ENCODE peak calls at places on chromosomes 3 and 15, in six cellular contexts. One of them, this sample, is unnamed. For H3K36me3 and H3K27me3, the result is how much of the 10 kb centered on the place peaks cover.

GRCh38 chr3:43531835-43532234 is 90.0 kb downstream of the ANO10 start:
- DNase-seq in spleen: no peak
- DNase-seq in mesendoderm: no peak
- DNase-seq in stomach: no peak
- DNase-seq in brain microvascular endothelial cell: peak
- DNase-seq in NT2/D1: no peak
- DNase-seq in this sample: no peak

GRCh38 chr15:89469331-89470107 is 26.9 kb downstream of the RHCG start:
- DNase-seq in spleen: no peak
- DNase-seq in mesendoderm: peak
- DNase-seq in stomach: no peak
- DNase-seq in brain microvascular endothelial cell: no peak
- DNase-seq in NT2/D1: no peak
- DNase-seq in this sample: no peak

GRCh38 chr3:145767909-145768308 is 393.1 kb downstream of the PLOD2 start:
- DNase-seq in spleen: no peak
- DNase-seq in mesendoderm: no peak
- DNase-seq in stomach: no peak
- DNase-seq in brain microvascular endothelial cell: no peak
- DNase-seq in NT2/D1: no peak
- DNase-seq in this sample: no peak

GRCh38 chr3:13545952-13546454 is 2.9 kb upstream of the FBLN2 start:
- DNase-seq in spleen: peak
- DNase-seq in mesendoderm: no peak
- DNase-seq in stomach: no peak
- DNase-seq in brain microvascular endothelial cell: no peak
- DNase-seq in NT2/D1: no peak
- DNase-seq in this sample: no peak

GRCh38 chr3:150216866-150217600 is 191.1 kb upstream of the TSC22D2 start:
- DNase-seq in spleen: no peak
- DNase-seq in mesendoderm: no peak
- DNase-seq in stomach: no peak
- DNase-seq in brain microvascular endothelial cell: no peak
- DNase-seq in NT2/D1: no peak
- DNase-seq in this sample: no peak

GRCh38 chr3:139427283-139428060 is 38.0 kb upstream of the COPB2 start:
- DNase-seq in spleen: no peak
- DNase-seq in mesendoderm: peak
- DNase-seq in stomach: no peak
- DNase-seq in brain microvascular endothelial cell: peak
- DNase-seq in NT2/D1: peak
- DNase-seq in this sample: no peak

GRCh38 chr15:63176302-63176701 is 13.1 kb upstream of the RAB8B start:
- DNase-seq in spleen: no peak
- DNase-seq in mesendoderm: no peak
- DNase-seq in stomach: no peak
- DNase-seq in brain microvascular endothelial cell: no peak
- DNase-seq in NT2/D1: no peak
- DNase-seq in this sample: no peak

GRCh38 chr15:80662756-80663553 is 32.2 kb upstream of the ABHD17C start:
- DNase-seq in spleen: no peak
- DNase-seq in mesendoderm: peak
- DNase-seq in stomach: no peak
- DNase-seq in brain microvascular endothelial cell: no peak
- DNase-seq in NT2/D1: no peak
- DNase-seq in this sample: no peak

GRCh38 chr3:89098964-89099585 is 8.3 kb upstream of the EPHA3 start:
- DNase-seq in spleen: no peak
- DNase-seq in mesendoderm: peak
- DNase-seq in stomach: peak
- DNase-seq in brain microvascular endothelial cell: peak
- DNase-seq in NT2/D1: peak
- DNase-seq in this sample: peak

GRCh38 chr3:133294253-133294652 is 105.6 kb upstream of the BFSP2 start:
- DNase-seq in spleen: no peak
- DNase-seq in mesendoderm: no peak
- DNase-seq in stomach: no peak
- DNase-seq in brain microvascular endothelial cell: peak
- DNase-seq in NT2/D1: no peak
- DNase-seq in this sample: no peak

GRCh38 chr3:42721690-42722089 is 19.1 kb upstream of the HHATL start:
- DNase-seq in spleen: no peak
- DNase-seq in mesendoderm: no peak
- DNase-seq in stomach: no peak
- DNase-seq in brain microvascular endothelial cell: no peak
- DNase-seq in NT2/D1: no peak
- DNase-seq in this sample: no peak

GRCh38 chr3:122497425-122497824 is 17.3 kb downstream of the KPNA1 start:
- DNase-seq in spleen: no peak
- DNase-seq in mesendoderm: no peak
- DNase-seq in stomach: no peak
- DNase-seq in brain microvascular endothelial cell: peak
- DNase-seq in NT2/D1: no peak
- DNase-seq in this sample: no peak

GRCh38 chr3:179474480-179474879 is 23.2 kb upstream of the GNB4 start:
- DNase-seq in spleen: no peak
- DNase-seq in mesendoderm: no peak
- DNase-seq in stomach: no peak
- DNase-seq in brain microvascular endothelial cell: no peak
- DNase-seq in NT2/D1: no peak
- DNase-seq in this sample: no peak

GRCh38 chr3:71245052-71245488 is 338.5 kb downstream of the FOXP1 start:
- DNase-seq in spleen: no peak
- DNase-seq in mesendoderm: peak
- DNase-seq in stomach: no peak
- DNase-seq in brain microvascular endothelial cell: peak
- DNase-seq in NT2/D1: no peak
- DNase-seq in this sample: no peak

GRCh38 chr3:159928071-159928491 is 60.6 kb upstream of the IL12A start:
- DNase-seq in spleen: no peak
- DNase-seq in mesendoderm: no peak
- DNase-seq in stomach: no peak
- DNase-seq in brain microvascular endothelial cell: no peak
- DNase-seq in NT2/D1: no peak
- DNase-seq in this sample: no peak

GRCh38 chr15:57708047-57708446 is 1.5 kb downstream of the POLR2M start:
- DNase-seq in spleen: no peak
- DNase-seq in mesendoderm: no peak
- DNase-seq in stomach: no peak
- DNase-seq in brain microvascular endothelial cell: no peak
- DNase-seq in NT2/D1: no peak
- DNase-seq in this sample: no peak

GRCh38 chr3:133833267-133833666 is 27.7 kb downstream of the SRPRB start:
- DNase-seq in spleen: no peak
- DNase-seq in mesendoderm: no peak
- DNase-seq in stomach: no peak
- DNase-seq in brain microvascular endothelial cell: no peak
- DNase-seq in NT2/D1: no peak
- DNase-seq in this sample: no peak

GRCh38 chr3:150763841-150764483 is 993 bp upstream of the SIAH2 start:
- DNase-seq in spleen: peak
- DNase-seq in mesendoderm: peak
- DNase-seq in stomach: peak
- DNase-seq in brain microvascular endothelial cell: no peak
- DNase-seq in NT2/D1: no peak
- DNase-seq in this sample: peak

GRCh38 chr3:146072824-146073223 is 88.2 kb downstream of the PLOD2 start:
- DNase-seq in spleen: no peak
- DNase-seq in mesendoderm: no peak
- DNase-seq in stomach: no peak
- DNase-seq in brain microvascular endothelial cell: no peak
- DNase-seq in NT2/D1: no peak
- DNase-seq in this sample: no peak

GRCh38 chr3:171125010-171125409 is 98.5 kb upstream of the SLC2A2 start:
- DNase-seq in spleen: no peak
- DNase-seq in mesendoderm: no peak
- DNase-seq in stomach: no peak
- DNase-seq in brain microvascular endothelial cell: peak
- DNase-seq in NT2/D1: no peak
- DNase-seq in this sample: no peak

GRCh38 chr15:29012097-29012496 is 126.3 kb downstream of the APBA2 start:
- DNase-seq in spleen: no peak
- DNase-seq in mesendoderm: no peak
- DNase-seq in stomach: no peak
- DNase-seq in brain microvascular endothelial cell: no peak
- DNase-seq in NT2/D1: no peak
- DNase-seq in this sample: no peak

DNA sequence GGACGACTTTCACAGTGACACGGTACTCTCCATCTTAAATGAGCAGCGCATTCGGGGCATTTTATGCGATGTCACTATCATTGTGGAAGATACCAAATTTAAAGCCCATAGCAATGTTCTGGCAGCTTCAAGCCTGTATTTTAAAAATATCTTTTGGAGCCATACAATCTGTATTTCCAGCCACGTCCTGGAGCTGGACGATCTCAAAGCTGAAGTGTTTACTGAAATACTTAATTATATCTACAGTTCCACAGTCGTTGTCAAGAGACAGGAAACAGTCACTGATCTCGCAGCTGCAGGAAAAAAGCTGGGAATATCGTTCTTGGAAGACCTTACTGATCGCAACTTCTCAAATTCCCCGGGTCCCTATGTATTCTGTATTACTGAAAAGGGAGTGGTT is 44.4 kb upstream of the RASA2 start:
- DNase-seq in spleen: no peak
- DNase-seq in mesendoderm: no peak
- DNase-seq in stomach: no peak
- DNase-seq in brain microvascular endothelial cell: no peak
- DNase-seq in NT2/D1: no peak
- DNase-seq in this sample: no peak
- H3K36me3 ChIP-seq in spleen: under half
- H3K36me3 ChIP-seq in mesendoderm: under half
- H3K36me3 ChIP-seq in stomach: half or more
- H3K36me3 ChIP-seq in brain microvascular endothelial cell: half or more
- H3K36me3 ChIP-seq in NT2/D1: under half
- H3K36me3 ChIP-seq in this sample: under half

GRCh38 chr3:194135516-194135805 is 487 bp upstream of the HES1 start:
- DNase-seq in spleen: no peak
- DNase-seq in mesendoderm: no peak
- DNase-seq in stomach: no peak
- DNase-seq in brain microvascular endothelial cell: no peak
- DNase-seq in NT2/D1: no peak
- DNase-seq in this sample: no peak

GRCh38 chr3:194134757-194135515 is 1.0 kb upstream of the HES1 start:
- DNase-seq in spleen: peak
- DNase-seq in mesendoderm: peak
- DNase-seq in stomach: peak
- DNase-seq in brain microvascular endothelial cell: peak
- DNase-seq in NT2/D1: peak
- DNase-seq in this sample: peak

GRCh38 chr3:194134231-194134756 is 1.7 kb upstream of the HES1 start:
- DNase-seq in spleen: peak
- DNase-seq in mesendoderm: no peak
- DNase-seq in stomach: peak
- DNase-seq in brain microvascular endothelial cell: no peak
- DNase-seq in NT2/D1: no peak
- DNase-seq in this sample: peak

GRCh38 chr3:194132465-194133358 is 3.2 kb upstream of the HES1 start:
- DNase-seq in spleen: no peak
- DNase-seq in mesendoderm: peak
- DNase-seq in stomach: no peak
- DNase-seq in brain microvascular endothelial cell: no peak
- DNase-seq in NT2/D1: peak
- DNase-seq in this sample: no peak

GRCh38 chr3:194133661-194134230 is 2.2 kb upstream of the HES1 start:
- DNase-seq in spleen: no peak
- DNase-seq in mesendoderm: peak
- DNase-seq in stomach: peak
- DNase-seq in brain microvascular endothelial cell: peak
- DNase-seq in NT2/D1: peak
- DNase-seq in this sample: peak
- H3K27me3 ChIP-seq in spleen: half or more
- H3K27me3 ChIP-seq in mesendoderm: under half
- H3K27me3 ChIP-seq in stomach: under half
- H3K27me3 ChIP-seq in brain microvascular endothelial cell: under half
- H3K27me3 ChIP-seq in NT2/D1: under half
- H3K27me3 ChIP-seq in this sample: under half

GRCh38 chr15:70083946-70084345 is 13.8 kb downstream of the TLE3 start:
- DNase-seq in spleen: no peak
- DNase-seq in mesendoderm: peak
- DNase-seq in stomach: no peak
- DNase-seq in brain microvascular endothelial cell: no peak
- DNase-seq in NT2/D1: no peak
- DNase-seq in this sample: no peak

GRCh38 chr15:70083423-70083822 is 14.3 kb downstream of the TLE3 start:
- DNase-seq in spleen: no peak
- DNase-seq in mesendoderm: peak
- DNase-seq in stomach: no peak
- DNase-seq in brain microvascular endothelial cell: no peak
- DNase-seq in NT2/D1: peak
- DNase-seq in this sample: no peak

GRCh38 chr15:70079831-70080230 is 17.9 kb downstream of the TLE3 start:
- DNase-seq in spleen: no peak
- DNase-seq in mesendoderm: no peak
- DNase-seq in stomach: no peak
- DNase-seq in brain microvascular endothelial cell: no peak
- DNase-seq in NT2/D1: no peak
- DNase-seq in this sample: no peak

GRCh38 chr15:70078578-70079417 is 18.9 kb downstream of the TLE3 start:
- DNase-seq in spleen: no peak
- DNase-seq in mesendoderm: no peak
- DNase-seq in stomach: peak
- DNase-seq in brain microvascular endothelial cell: no peak
- DNase-seq in NT2/D1: no peak
- DNase-seq in this sample: no peak

GRCh38 chr15:70081612-70082011 is 16.1 kb downstream of the TLE3 start:
- DNase-seq in spleen: no peak
- DNase-seq in mesendoderm: no peak
- DNase-seq in stomach: no peak
- DNase-seq in brain microvascular endothelial cell: no peak
- DNase-seq in NT2/D1: no peak
- DNase-seq in this sample: no peak
- H3K36me3 ChIP-seq in spleen: under half
- H3K36me3 ChIP-seq in mesendoderm: under half
- H3K36me3 ChIP-seq in stomach: half or more
- H3K36me3 ChIP-seq in brain microvascular endothelial cell: half or more
- H3K36me3 ChIP-seq in NT2/D1: half or more
- H3K36me3 ChIP-seq in this sample: under half

DNA sequence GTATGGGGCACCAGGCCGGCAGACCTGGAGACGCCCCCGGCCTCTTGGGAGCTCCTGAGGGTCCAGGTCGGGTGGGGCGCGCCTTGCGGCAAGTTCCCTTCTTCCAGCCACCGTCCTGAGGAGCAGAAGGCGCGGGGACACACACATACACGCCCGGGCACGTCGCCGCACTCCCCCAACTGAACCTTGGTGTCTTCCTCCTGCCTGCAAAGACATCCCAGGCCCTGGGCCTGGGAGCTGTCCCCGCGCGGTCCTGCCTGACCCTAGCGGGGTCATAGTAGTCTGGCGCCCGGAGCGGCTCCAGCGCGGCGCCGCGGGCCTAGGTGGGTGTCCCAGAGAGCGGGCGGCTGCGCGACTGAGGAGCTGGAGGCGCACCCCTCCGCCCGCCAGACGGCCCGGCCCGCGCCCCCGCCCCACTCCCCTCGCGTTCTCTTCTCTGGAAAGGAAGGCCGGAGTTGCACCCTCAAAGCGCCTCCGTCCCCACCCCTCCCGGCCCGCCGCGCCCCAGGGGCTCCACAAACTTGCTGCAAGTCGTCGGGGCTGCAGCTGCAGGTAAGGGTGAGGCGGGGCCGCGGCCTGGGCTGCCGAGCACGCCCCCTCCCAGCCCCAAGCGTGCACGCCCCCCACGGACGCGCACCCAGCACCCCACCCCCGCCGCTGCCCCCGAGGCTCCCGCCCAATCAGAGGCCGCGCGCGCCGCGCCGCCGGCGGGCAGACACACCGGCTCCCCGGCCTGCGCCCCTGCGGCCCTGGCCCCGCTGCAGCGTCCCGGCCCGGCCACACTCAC is 186.0 kb upstream of the LINGO1 start:
- DNase-seq in spleen: no peak
- DNase-seq in mesendoderm: peak
- DNase-seq in stomach: no peak
- DNase-seq in brain microvascular endothelial cell: no peak
- DNase-seq in NT2/D1: no peak
- DNase-seq in this sample: no peak
- H3K27me3 ChIP-seq in spleen: half or more
- H3K27me3 ChIP-seq in mesendoderm: under half
- H3K27me3 ChIP-seq in stomach: half or more
- H3K27me3 ChIP-seq in brain microvascular endothelial cell: under half
- H3K27me3 ChIP-seq in NT2/D1: half or more
- H3K27me3 ChIP-seq in this sample: under half